ENCODE peak calls at places on chromosomes 6 and 20, in nine cellular contexts. T is fibroblast of lung, H is HFF-Myc, M is epithelial cell of esophagus, J is left ventricle myocardium inferior, O is GM12865, Y is AG09309, N is psoas muscle, F is fibroblast of pulmonary artery. A is an unnamed sample.

GRCh38 chr20:44215125-44215524 is 4.6 kb upstream of the OSER1 start:
- DNase-seq in H (no peak), N (peak), J (peak), T (peak), F (peak), O (peak), Y (no peak), M (peak), A (peak)

GRCh38 chr6:90003069-90003800 is 109.0 kb downstream of the GJA10 start:
- DNase-seq in F (no peak), N (no peak), J (no peak), M (peak), H (no peak), T (no peak), Y (no peak), O (no peak), A (no peak)

GRCh38 chr6:133551847-133552331 is 310.7 kb downstream of the EYA4 start:
- DNase-seq in F (peak), N (peak), J (peak), M (peak), H (peak), O (no peak), Y (peak), T (peak), A (no peak)

GRCh38 chr20:31566658-31567379 is 38.3 kb upstream of the ID1 start:
- DNase-seq in J (no peak), F (no peak), T (no peak), N (no peak), M (peak), Y (no peak), O (peak), H (no peak), A (no peak)

GRCh38 chr6:168155193-168155592 is 76.2 kb upstream of the FRMD1 start:
- DNase-seq in M (no peak), T (peak), O (no peak), F (peak), J (no peak), Y (no peak), H (no peak), N (no peak), A (no peak)

GRCh38 chr20:13173201-13173600 is 47.9 kb upstream of the ISM1 start:
- DNase-seq in T (no peak), H (no peak), O (no peak), N (no peak), M (peak), Y (no peak), F (no peak), J (no peak), A (no peak)

GRCh38 chr6:42820509-42821340 is 38.9 kb downstream of the BICRAL start:
- DNase-seq in H (no peak), F (no peak), M (no peak), Y (no peak), N (peak), J (peak), O (no peak), T (peak), A (peak)

GRCh38 chr6:128663238-128663637 is 142.8 kb upstream of the PTPRK start:
- DNase-seq in O (peak), N (no peak), M (no peak), H (no peak), F (no peak), Y (no peak), T (no peak), J (no peak), A (no peak)

GRCh38 chr6:142359271-142359960 is 57.6 kb downstream of the ADGRG6 start:
- DNase-seq in O (no peak), N (no peak), Y (no peak), J (no peak), M (no peak), F (no peak), T (no peak), H (no peak), A (no peak)

GRCh38 chr20:33181482-33182093 is 13.6 kb downstream of the BPIFA2 start:
- DNase-seq in T (no peak), O (no peak), N (no peak), H (no peak), Y (no peak), J (no peak), F (no peak), M (no peak), A (no peak)

GRCh38 chr6:156911581-156911980 is 134.4 kb downstream of the ARID1B start:
- DNase-seq in F (no peak), T (no peak), M (no peak), Y (no peak), N (no peak), H (no peak), J (no peak), O (no peak), A (no peak)

GRCh38 chr6:143675327-143675900 is 2.4 kb upstream of the PHACTR2 start:
- DNase-seq in O (no peak), M (no peak), Y (no peak), H (no peak), J (no peak), T (no peak), N (no peak), F (no peak), A (no peak)

GRCh38 chr6:45196121-45196520 is 132.0 kb upstream of the RUNX2 start:
- DNase-seq in O (no peak), M (no peak), J (no peak), N (no peak), H (no peak), T (peak), Y (no peak), F (no peak), A (no peak)

GRCh38 chr6:40672118-40672517 is 85.0 kb upstream of the LRFN2 start:
- DNase-seq in T (no peak), O (no peak), M (no peak), N (no peak), H (no peak), F (no peak), Y (no peak), J (no peak), A (no peak)

GRCh38 chr6:166202321-166202733 is 34.7 kb upstream of the TBXT start:
- DNase-seq in J (peak), N (peak), H (no peak), T (no peak), M (no peak), Y (no peak), O (peak), F (no peak), A (peak)
- H3K4me3 ChIP-seq in J (no peak), N (no peak), H (no peak), T (no peak), M (no peak), Y (no peak), O (peak), F (no peak), A (no peak)

GRCh38 chr6:22828179-22829062 is 259.1 kb downstream of the HDGFL1 start:
- DNase-seq in J (no peak), H (peak), O (peak), M (peak), F (peak), T (peak), Y (peak), N (no peak), A (no peak)
- TF ChIP-seq CTCF in J (peak), H (peak), O (peak), M (peak), F (peak), T (peak), Y (peak), N (peak), A (peak)

GRCh38 chr6:145372671-145373123 is 362.6 kb downstream of the EPM2A start:
- DNase-seq in N (no peak), H (no peak), M (peak), J (peak), T (peak), O (peak), Y (peak), F (peak), A (no peak)
- H3K4me3 ChIP-seq in N (peak), H (no peak), M (no peak), J (peak), T (peak), O (peak), Y (no peak), F (peak), A (no peak)

GRCh38 chr6:44110966-44111365 is 16.3 kb downstream of the MRPL14 start:
- DNase-seq in J (no peak), O (no peak), T (no peak), N (no peak), F (no peak), Y (no peak), M (no peak), H (no peak), A (no peak)

GRCh38 chr6:44111434-44112417 is 15.5 kb downstream of the MRPL14 start:
- DNase-seq in N (no peak), H (no peak), J (no peak), O (no peak), F (no peak), T (no peak), M (no peak), Y (no peak), A (no peak)

GRCh38 chr6:44110005-44110681 is 17.1 kb downstream of the MRPL14 start:
- DNase-seq in F (no peak), N (peak), O (no peak), T (no peak), M (no peak), Y (no peak), J (no peak), H (no peak), A (no peak)

GRCh38 chr6:44115866-44116265 is 11.4 kb downstream of the MRPL14 start:
- DNase-seq in J (no peak), F (no peak), Y (no peak), O (no peak), T (no peak), H (no peak), M (peak), N (no peak), A (no peak)

DNA sequence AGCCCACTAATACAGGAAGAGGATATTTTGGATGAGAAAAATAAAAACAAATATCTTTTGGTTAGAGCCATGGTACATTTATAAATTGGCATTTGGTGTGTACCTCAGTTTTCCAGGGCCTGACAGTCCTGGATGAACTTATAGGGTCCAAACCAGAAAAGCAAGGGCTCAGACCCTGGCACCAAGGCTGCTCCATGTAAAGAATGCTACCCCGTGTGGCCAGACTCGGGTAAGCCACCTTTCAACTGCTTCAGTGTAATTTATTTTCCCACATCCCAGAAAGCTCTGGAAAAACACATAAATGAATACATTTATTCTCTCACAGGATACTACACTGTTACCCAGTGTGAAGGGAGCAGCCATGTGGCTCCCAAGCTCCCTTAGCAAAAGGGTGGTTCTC is 13.9 kb downstream of the MRPL14 start:
- DNase-seq in T (no peak), O (no peak), H (no peak), J (no peak), F (no peak), N (no peak), M (no peak), Y (no peak), A (no peak)
- TF ChIP-seq CTCF in T (no peak), O (peak), H (peak), J (no peak), F (peak), N (peak), M (peak), Y (peak), A (no peak)

DNA sequence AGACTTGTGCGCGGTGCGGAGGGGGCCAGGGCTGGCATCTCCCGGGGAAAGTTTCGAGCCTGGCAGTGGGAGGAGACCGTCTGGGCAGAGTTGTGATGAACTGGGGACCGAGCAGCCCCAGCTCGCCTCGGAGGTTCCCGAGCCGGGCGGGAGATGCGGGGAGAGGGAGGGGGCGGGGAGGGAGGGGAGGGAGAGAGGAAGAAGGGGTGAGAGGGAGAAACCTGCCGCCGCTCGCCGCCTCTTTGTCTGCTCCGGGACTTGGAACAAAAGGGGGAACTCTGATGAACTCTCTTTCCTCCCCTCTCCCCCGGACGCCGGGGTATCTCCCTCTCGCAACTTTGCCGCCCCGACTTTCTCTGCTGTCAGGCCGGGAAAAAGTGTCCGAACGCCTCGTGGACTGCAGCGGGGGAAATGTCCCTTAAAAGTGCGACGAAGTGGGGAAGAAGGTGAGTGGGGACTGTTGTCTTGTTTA is 72.7 kb downstream of the SOX4 start:
- DNase-seq in F (peak), Y (no peak), N (peak), O (peak), H (no peak), M (no peak), J (peak), T (no peak), A (peak)
- H3K4me3 ChIP-seq in F (peak), Y (peak), N (peak), O (peak), H (peak), M (peak), J (peak), T (peak), A (peak)

GRCh38 chr20:37651932-37652331 is 41.9 kb upstream of the CTNNBL1 start:
- DNase-seq in T (peak), F (peak), N (no peak), Y (no peak), H (no peak), M (peak), O (peak), J (peak), A (peak)
- TF ChIP-seq CTCF in T (peak), F (peak), N (peak), Y (peak), H (peak), M (peak), O (peak), J (peak), A (peak)

GRCh38 chr20:58268421-58268821 is 40.0 kb upstream of the ANKRD60 start:
- DNase-seq in T (no peak), F (no peak), O (no peak), N (no peak), J (no peak), Y (no peak), M (no peak), H (no peak), A (no peak)

GRCh38 chr20:58271596-58272460 is 37.7 kb upstream of the RAB22A start:
- DNase-seq in F (no peak), J (no peak), O (no peak), T (peak), H (no peak), M (no peak), Y (no peak), N (no peak), A (no peak)

GRCh38 chr20:58277578-58278344 is 31.8 kb upstream of the RAB22A start:
- DNase-seq in T (no peak), J (no peak), O (no peak), Y (no peak), N (no peak), H (no peak), M (no peak), F (no peak), A (no peak)

GRCh38 chr20:58268936-58269619 is 40.4 kb upstream of the RAB22A start:
- DNase-seq in H (no peak), J (no peak), O (no peak), F (no peak), N (no peak), T (no peak), M (no peak), Y (no peak), A (no peak)

DNA sequence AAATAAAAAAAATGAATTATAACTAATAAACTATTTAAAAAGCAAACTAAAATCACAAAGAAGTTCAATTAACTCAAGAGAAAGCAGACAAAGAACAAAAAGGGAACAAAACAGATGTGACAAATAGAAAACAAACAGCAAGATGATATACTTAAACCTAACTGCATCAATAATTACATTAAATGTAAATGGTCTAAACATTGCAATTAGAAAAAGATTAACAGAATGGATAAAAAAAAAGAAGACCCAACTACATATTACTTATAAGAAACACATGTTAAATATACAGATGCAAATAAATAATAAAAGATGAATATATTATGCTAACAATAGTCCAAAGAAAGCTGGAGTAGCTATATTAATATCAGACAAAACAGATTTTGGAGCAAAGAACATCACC is 35.1 kb upstream of the RAB22A start:
- DNase-seq in H (no peak), O (no peak), F (no peak), J (no peak), T (no peak), Y (no peak), N (no peak), M (no peak), A (no peak)
- H3K4me3 ChIP-seq in H (no peak), O (no peak), F (no peak), J (no peak), T (no peak), Y (no peak), N (no peak), M (no peak), A (no peak)

A was measured in heart right ventricle.